ENCODE peak calls at places on chromosomes 11 and 22, in six cellular contexts. O is left lung, T is fibroblast of villous mesenchyme, S is GM23338, A is A673, X is endodermal cell. L is an unnamed sample.

GRCh38 chr22:41862530-41863266 is 29.8 kb downstream of the SREBF2 start:
- DNase-seq in A (no peak), O (no peak), S (no peak), T (no peak), X (no peak), L (peak; percentile 67)

GRCh38 chr11:6734616-6735015 is 37.2 kb downstream of the OR2AG2 start:
- DNase-seq in O (no peak), A (no peak), X (no peak), T (no peak), S (no peak), L (no peak)

GRCh38 chr11:75233688-75234295 is 6.8 kb upstream of the TPBGL start:
- DNase-seq in A (peak; percentile 70), S (peak; percentile 93), T (peak; percentile 52), O (no peak), X (peak; percentile 92), L (no peak)

GRCh38 chr11:64271339-64272132 is 12.9 kb downstream of the BAD start:
- DNase-seq in X (peak; percentile 97), O (peak; percentile 91), T (peak; percentile 96), A (peak; percentile 98), S (peak; percentile 99), L (peak; percentile 80)

GRCh38 chr22:44389926-44390925 is 77.5 kb upstream of the SHISAL1 start:
- DNase-seq in S (no peak), O (peak; percentile 22), T (no peak), A (no peak), X (peak; percentile 30), L (no peak)

GRCh38 chr11:117433717-117434116 is 106.1 kb downstream of the CEP164 start:
- DNase-seq in T (no peak), X (no peak), A (no peak), O (no peak), S (no peak), L (no peak)

GRCh38 chr22:19957445-19957844 is 15.8 kb upstream of the TXNRD2 start:
- DNase-seq in T (no peak), O (no peak), S (no peak), X (no peak), A (no peak), L (no peak)

GRCh38 chr11:67996622-67997459 is 7.1 kb downstream of the UNC93B1 start:
- DNase-seq in O (peak; percentile 80), A (peak; percentile 71), T (peak; percentile 36), X (peak; percentile 98), S (peak; percentile 95), L (no peak)

GRCh38 chr11:75781831-75782230 is 13.3 kb downstream of the DGAT2 start:
- DNase-seq in T (no peak), S (no peak), A (no peak), X (no peak), O (no peak), L (no peak)

GRCh38 chr11:114026355-114026754 is 33.2 kb upstream of the ZBTB16 start:
- DNase-seq in O (no peak), T (peak; percentile 33), S (peak; percentile 83), X (peak; percentile 74), A (peak; percentile 60), L (no peak)

GRCh38 chr22:21947040-21948014 is 5.3 kb downstream of the PPM1F start:
- DNase-seq in A (peak; percentile 68), X (peak; percentile 75), O (no peak), T (peak; percentile 48), S (peak; percentile 78), L (no peak)

GRCh38 chr11:131675489-131675888 is 305.1 kb downstream of the NTM start:
- DNase-seq in X (no peak), S (no peak), O (no peak), T (no peak), A (no peak), L (no peak)

DNA sequence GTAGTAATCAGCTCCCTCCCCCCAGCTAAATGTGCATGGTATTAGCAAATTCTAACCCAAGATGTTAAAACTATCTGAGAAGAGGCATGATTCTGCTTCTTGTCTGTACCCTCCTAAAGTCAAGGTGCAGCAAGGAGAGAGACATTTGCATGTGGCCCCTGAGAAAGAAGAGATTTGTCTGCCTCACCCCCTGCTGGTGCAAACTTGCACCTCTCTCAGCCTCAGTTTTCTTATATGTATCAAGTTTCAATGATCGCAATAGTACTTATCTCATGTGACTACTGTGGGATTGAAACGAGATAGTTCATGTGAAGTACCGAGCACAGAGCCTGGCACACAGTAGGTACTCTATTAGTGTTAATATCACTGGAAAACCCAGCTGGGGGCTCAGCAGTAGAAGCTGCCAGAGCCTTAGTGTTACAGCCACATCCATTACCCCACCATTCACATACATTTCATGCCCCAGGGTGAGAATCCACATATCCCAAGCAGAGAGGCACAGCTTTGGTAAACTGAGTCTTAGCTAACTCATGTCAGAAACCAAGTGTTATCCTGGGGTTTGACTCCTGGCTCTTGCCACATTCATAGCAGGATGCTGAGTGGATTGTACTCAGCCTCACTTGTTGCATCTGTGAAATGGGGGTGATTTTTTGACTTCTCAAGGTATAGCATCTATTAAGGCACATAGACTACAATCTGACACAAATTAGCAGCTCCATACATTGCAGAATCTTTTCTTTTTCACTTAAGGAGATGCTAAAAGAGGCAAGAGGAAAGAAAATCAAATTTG is 24.9 kb downstream of the CD44 start:
- DNase-seq in T (no peak), O (no peak), A (no peak), X (peak; percentile 64), S (peak; percentile 65), L (no peak)
- TF ChIP-seq CTCF in T (peak; percentile 43), O (no peak), A (peak; percentile 27), X (peak; percentile 65), S (peak; percentile 37), L (peak; percentile 56)

GRCh38 chr11:47186076-47186936 is at the start of gene PACSIN3:
- DNase-seq in S (peak; percentile 62), X (peak; percentile 87), T (peak; percentile 52), A (peak; percentile 78), O (no peak), L (peak; percentile 79)
- TF ChIP-seq CTCF in S (no peak), X (peak; percentile 16), T (no peak), A (peak; percentile 15), O (no peak), L (no peak)

GRCh38 chr11:128240546-128240945 is 346.8 kb downstream of the ETS1 start:
- DNase-seq in S (no peak), T (no peak), O (no peak), X (no peak), A (no peak), L (no peak)
- TF ChIP-seq CTCF in S (no peak), T (no peak), O (no peak), X (no peak), A (no peak), L (no peak)

GRCh38 chr22:43270314-43270908 is 72.8 kb downstream of the SCUBE1 start:
- DNase-seq in O (no peak), A (peak; percentile 22), T (no peak), X (peak; percentile 95), S (peak; percentile 83), L (peak; percentile 45)
- TF ChIP-seq CTCF in O (no peak), A (peak; percentile 27), T (peak; percentile 38), X (peak; percentile 82), S (peak; percentile 47), L (no peak)

GRCh38 chr11:93694109-93694508 is 32.6 kb downstream of the CEP295 start:
- DNase-seq in T (no peak), A (no peak), O (no peak), S (no peak), X (no peak), L (no peak)
- TF ChIP-seq CTCF in T (no peak), A (peak; percentile 44), O (no peak), S (peak; percentile 15), X (peak; percentile 49), L (no peak)